ENCODE peak calls at places on chromosomes 4 and X, in nine cellular contexts. K is neural crest cell, Y is thoracic aorta, E is epithelial cell of prostate, L is T-helper 22 cell, O is cardiac muscle cell, X is neural progenitor cell, F is NCI-H69, B is NCI-H1092 treated with DMSO at 0.1 percent for 48 hours. W is an unnamed sample.

GRCh38 chrX:114798902-114799301 is 215.0 kb downstream of the HTR2C start:
- DNase-seq in K (no peak), Y (no peak), E (no peak), L (no peak), O (peak; percentile 16), X (no peak), F (no peak), B (no peak), W (no peak)

GRCh38 chr4:1418494-1419285 is 12.4 kb upstream of the NKX1-1 start:
- DNase-seq in K (no peak), Y (no peak), E (no peak), L (no peak), O (no peak), X (no peak), F (no peak), B (no peak), W (peak; percentile 1)

GRCh38 chr4:137156807-137157206 is 375.5 kb downstream of the PCDH18 start:
- DNase-seq in K (no peak), Y (no peak), E (no peak), L (no peak), O (no peak), X (no peak), F (no peak), B (no peak), W (no peak)

GRCh38 chr4:114535725-114536124 is 62.9 kb upstream of the UGT8 start:
- DNase-seq in K (no peak), Y (no peak), E (no peak), L (no peak), O (no peak), X (peak; percentile 5), F (no peak), B (no peak), W (no peak)

GRCh38 chr4:72767903-72768817 is 199.1 kb upstream of the ADAMTS3 start:
- DNase-seq in K (no peak), Y (no peak), E (no peak), L (no peak), O (peak; percentile 90), X (no peak), F (no peak), B (no peak), W (no peak)

GRCh38 chr4:7430965-7431695 is 3.6 kb downstream of the PSAPL1 start:
- DNase-seq in K (no peak), Y (no peak), E (no peak), L (no peak), O (no peak), X (no peak), F (no peak), B (no peak), W (no peak)

GRCh38 chr4:111631157-111631999 is 513.9 kb upstream of the FAM241A start:
- DNase-seq in K (no peak), Y (no peak), E (no peak), L (no peak), O (peak; percentile 35), X (peak; percentile 32), F (peak; percentile 80), B (peak; percentile 2), W (no peak)

GRCh38 chrX:46574337-46574940 is 874 bp downstream of the CHST7 start:
- DNase-seq in K (peak; percentile 2), Y (no peak), E (no peak), L (peak; percentile 25), O (peak; percentile 37), X (peak; percentile 24), F (peak; percentile 71), B (no peak), W (no peak)

GRCh38 chrX:47564438-47565085 is 3.6 kb downstream of the ARAF start:
- DNase-seq in K (no peak), Y (no peak), E (no peak), L (no peak), O (no peak), X (no peak), F (no peak), B (no peak), W (no peak)

GRCh38 chr4:158496030-158496741 is 25.5 kb upstream of the RXFP1 start:
- DNase-seq in K (peak; percentile 32), Y (no peak), E (no peak), L (no peak), O (peak; percentile 20), X (peak; percentile 76), F (peak; percentile 49), B (peak; percentile 6), W (peak; percentile 74)

GRCh38 chr4:123466080-123466785 is 69.6 kb downstream of the SPRY1 start:
- DNase-seq in K (no peak), Y (no peak), E (no peak), L (no peak), O (no peak), X (no peak), F (no peak), B (no peak), W (no peak)

GRCh38 chrX:1932231-1932630 is 317.4 kb downstream of the ASMT start:
- DNase-seq in K (no peak), Y (no peak), E (no peak), L (no peak), O (peak; percentile 36), X (no peak), F (no peak), B (no peak), W (no peak)

GRCh38 chr4:169079942-169080827 is 70.1 kb upstream of the CBR4 start:
- DNase-seq in K (no peak), Y (no peak), E (no peak), L (no peak), O (peak; percentile 88), X (no peak), F (no peak), B (no peak), W (no peak)

GRCh38 chr4:107799634-107800033 is 25.1 kb upstream of the SGMS2 start:
- DNase-seq in K (no peak), Y (no peak), E (no peak), L (no peak), O (no peak), X (no peak), F (no peak), B (no peak), W (no peak)

GRCh38 chrX:139932077-139932900 is 564 bp downstream of the ATP11C start:
- DNase-seq in K (no peak), Y (no peak), E (no peak), L (peak; percentile 32), O (peak; percentile 50), X (peak; percentile 77), F (peak; percentile 70), B (no peak), W (peak; percentile 50)